ENCODE peak calls at places on chromosome 12, in six cellular contexts. One of them, this sample, is unnamed.

GRCh38 chr12:124737040-124737419 is 126.6 kb downstream of the SCARB1 start:
- DNase-seq in NCI-H446 treated with DMSO at 0.1 percent for 48 hours: no peak
- DNase-seq in dorsolateral prefrontal cortex: no peak
- DNase-seq in activated naive CD4-positive, alpha-beta T cell: no peak
- DNase-seq in myocyte: no peak
- DNase-seq in NCI-H146: no peak
- DNase-seq in this sample: no peak

GRCh38 chr12:24222968-24223367 is 273.5 kb upstream of the SOX5 start:
- DNase-seq in NCI-H146: no peak
- DNase-seq in dorsolateral prefrontal cortex: no peak
- DNase-seq in NCI-H446 treated with DMSO at 0.1 percent for 48 hours: no peak
- DNase-seq in myocyte: no peak
- DNase-seq in activated naive CD4-positive, alpha-beta T cell: no peak
- DNase-seq in this sample: no peak

GRCh38 chr12:130018614-130019013 is 114.8 kb upstream of the TMEM132D start:
- DNase-seq in myocyte: no peak
- DNase-seq in dorsolateral prefrontal cortex: no peak
- DNase-seq in activated naive CD4-positive, alpha-beta T cell: no peak
- DNase-seq in NCI-H446 treated with DMSO at 0.1 percent for 48 hours: no peak
- DNase-seq in NCI-H146: no peak
- DNase-seq in this sample: no peak

GRCh38 chr12:10940389-10940788 is 1.3 kb upstream of the TAS2R14 start:
- DNase-seq in myocyte: no peak
- DNase-seq in NCI-H446 treated with DMSO at 0.1 percent for 48 hours: no peak
- DNase-seq in dorsolateral prefrontal cortex: no peak
- DNase-seq in activated naive CD4-positive, alpha-beta T cell: no peak
- DNase-seq in NCI-H146: no peak
- DNase-seq in this sample: no peak

GRCh38 chr12:20883288-20883687 is 72.8 kb downstream of the SLCO1B3 start:
- DNase-seq in activated naive CD4-positive, alpha-beta T cell: no peak
- DNase-seq in NCI-H446 treated with DMSO at 0.1 percent for 48 hours: no peak
- DNase-seq in NCI-H146: no peak
- DNase-seq in myocyte: no peak
- DNase-seq in dorsolateral prefrontal cortex: no peak
- DNase-seq in this sample: peak; percentile 52

GRCh38 chr12:52682381-52682660 is 2.1 kb upstream of the KRT1 start:
- DNase-seq in NCI-H146: no peak
- DNase-seq in myocyte: no peak
- DNase-seq in dorsolateral prefrontal cortex: no peak
- DNase-seq in activated naive CD4-positive, alpha-beta T cell: no peak
- DNase-seq in NCI-H446 treated with DMSO at 0.1 percent for 48 hours: no peak
- DNase-seq in this sample: no peak

GRCh38 chr12:43835264-43835655 is 621 bp upstream of the TMEM117 start:
- DNase-seq in activated naive CD4-positive, alpha-beta T cell: no peak
- DNase-seq in myocyte: no peak
- DNase-seq in NCI-H446 treated with DMSO at 0.1 percent for 48 hours: no peak
- DNase-seq in NCI-H146: no peak
- DNase-seq in dorsolateral prefrontal cortex: no peak
- DNase-seq in this sample: no peak

GRCh38 chr12:93429852-93430251 is 11.9 kb downstream of the UBE2N start:
- DNase-seq in dorsolateral prefrontal cortex: no peak
- DNase-seq in NCI-H446 treated with DMSO at 0.1 percent for 48 hours: no peak
- DNase-seq in NCI-H146: no peak
- DNase-seq in activated naive CD4-positive, alpha-beta T cell: no peak
- DNase-seq in myocyte: no peak
- DNase-seq in this sample: no peak

GRCh38 chr12:52530366-52530765 is 10.2 kb upstream of the KRT5 start:
- DNase-seq in NCI-H446 treated with DMSO at 0.1 percent for 48 hours: no peak
- DNase-seq in dorsolateral prefrontal cortex: peak; percentile 11
- DNase-seq in activated naive CD4-positive, alpha-beta T cell: no peak
- DNase-seq in NCI-H146: no peak
- DNase-seq in myocyte: no peak
- DNase-seq in this sample: no peak

GRCh38 chr12:56257491-56258067 is 605 bp downstream of the ANKRD52 start:
- DNase-seq in NCI-H146: peak; percentile 66
- DNase-seq in dorsolateral prefrontal cortex: no peak
- DNase-seq in activated naive CD4-positive, alpha-beta T cell: no peak
- DNase-seq in myocyte: peak; percentile 41
- DNase-seq in NCI-H446 treated with DMSO at 0.1 percent for 48 hours: no peak
- DNase-seq in this sample: peak; percentile 63

GRCh38 chr12:1919284-1919683 is 832 bp upstream of the CACNA2D4 start:
- DNase-seq in myocyte: no peak
- DNase-seq in NCI-H146: no peak
- DNase-seq in NCI-H446 treated with DMSO at 0.1 percent for 48 hours: no peak
- DNase-seq in activated naive CD4-positive, alpha-beta T cell: no peak
- DNase-seq in dorsolateral prefrontal cortex: peak; percentile 9
- DNase-seq in this sample: peak; percentile 14

GRCh38 chr12:92324849-92325500 is 179.3 kb upstream of the BTG1 start:
- DNase-seq in activated naive CD4-positive, alpha-beta T cell: no peak
- DNase-seq in NCI-H446 treated with DMSO at 0.1 percent for 48 hours: no peak
- DNase-seq in NCI-H146: no peak
- DNase-seq in myocyte: peak; percentile 51
- DNase-seq in dorsolateral prefrontal cortex: no peak
- DNase-seq in this sample: no peak

GRCh38 chr12:108640802-108641445 is 7.2 kb upstream of the SELPLG start:
- DNase-seq in dorsolateral prefrontal cortex: no peak
- DNase-seq in myocyte: peak; percentile 59
- DNase-seq in NCI-H146: no peak
- DNase-seq in NCI-H446 treated with DMSO at 0.1 percent for 48 hours: no peak
- DNase-seq in activated naive CD4-positive, alpha-beta T cell: no peak
- DNase-seq in this sample: peak; percentile 50

GRCh38 chr12:130806574-130806973 is 32.5 kb downstream of the STX2 start:
- DNase-seq in dorsolateral prefrontal cortex: no peak
- DNase-seq in NCI-H146: no peak
- DNase-seq in NCI-H446 treated with DMSO at 0.1 percent for 48 hours: no peak
- DNase-seq in myocyte: no peak
- DNase-seq in activated naive CD4-positive, alpha-beta T cell: no peak
- DNase-seq in this sample: no peak